ENCODE peak calls at places on chromosomes 3 and 15, in five cellular contexts. Q is astrocyte, J is body of pancreas, V is activated B cell treated with CpG ODN at 0.5 μM for 24 hours, R is epithelial cell of esophagus. L is an unnamed sample.
A peak's percentile ranks its signal among the peaks of the same experiment; 100 is the strongest.

GRCh38 chr3:39721076-39721475 is 88.3 kb upstream of the MYRIP start:
- DNase-seq in Q (no peak), J (no peak), V (no peak), R (no peak), L (no peak)

GRCh38 chr3:190886945-190887344 is 24.5 kb upstream of the GMNC start:
- DNase-seq in Q (peak; percentile 4), J (no peak), V (no peak), R (peak; percentile 55), L (no peak)

GRCh38 chr3:122977645-122978466 is 49.7 kb downstream of the SEMA5B start:
- DNase-seq in Q (peak; percentile 84), J (peak; percentile 51), V (no peak), R (peak; percentile 52), L (no peak)

GRCh38 chr3:53113293-53114010 is 16.8 kb downstream of the RFT1 start:
- DNase-seq in Q (no peak), J (peak; percentile 44), V (no peak), R (no peak), L (no peak)

GRCh38 chr15:31925541-31925940 is 104.8 kb upstream of the CHRNA7 start:
- DNase-seq in Q (no peak), J (no peak), V (no peak), R (no peak), L (no peak)

GRCh38 chr3:105277656-105278055 is 89.1 kb upstream of the ALCAM start:
- DNase-seq in Q (peak; percentile 35), J (no peak), V (no peak), R (peak; percentile 66), L (no peak)

GRCh38 chr3:86938305-86938704 is 52.6 kb downstream of the VGLL3 start:
- DNase-seq in Q (no peak), J (no peak), V (no peak), R (no peak), L (no peak)

GRCh38 chr15:43274136-43274535 is 7.4 kb upstream of the TGM5 start:
- DNase-seq in Q (no peak), J (peak; percentile 82), V (no peak), R (peak; percentile 66), L (no peak)

GRCh38 chr3:64642327-64643151 is 45.3 kb downstream of the ADAMTS9 start:
- DNase-seq in Q (no peak), J (no peak), V (no peak), R (no peak), L (no peak)

GRCh38 chr3:123723527-123724168 is 138.8 kb upstream of the HACD2 start:
- DNase-seq in Q (peak; percentile 58), J (peak; percentile 62), V (no peak), R (peak; percentile 82), L (no peak)

GRCh38 chr3:27720029-27720518 is 2.0 kb downstream of the EOMES start:
- DNase-seq in Q (no peak), J (no peak), V (no peak), R (no peak), L (peak; percentile 44)

GRCh38 chr3:27721717-27722564 is at the start of gene EOMES:
- DNase-seq in Q (peak; percentile 22), J (peak; percentile 31), V (no peak), R (peak; percentile 61), L (peak; percentile 67)

GRCh38 chr3:27722957-27723802 is 1.1 kb upstream of the EOMES start:
- DNase-seq in Q (no peak), J (no peak), V (no peak), R (no peak), L (no peak)

GRCh38 chr3:27719306-27720003 is 2.7 kb downstream of the EOMES start:
- DNase-seq in Q (no peak), J (no peak), V (no peak), R (no peak), L (no peak)

DNA sequence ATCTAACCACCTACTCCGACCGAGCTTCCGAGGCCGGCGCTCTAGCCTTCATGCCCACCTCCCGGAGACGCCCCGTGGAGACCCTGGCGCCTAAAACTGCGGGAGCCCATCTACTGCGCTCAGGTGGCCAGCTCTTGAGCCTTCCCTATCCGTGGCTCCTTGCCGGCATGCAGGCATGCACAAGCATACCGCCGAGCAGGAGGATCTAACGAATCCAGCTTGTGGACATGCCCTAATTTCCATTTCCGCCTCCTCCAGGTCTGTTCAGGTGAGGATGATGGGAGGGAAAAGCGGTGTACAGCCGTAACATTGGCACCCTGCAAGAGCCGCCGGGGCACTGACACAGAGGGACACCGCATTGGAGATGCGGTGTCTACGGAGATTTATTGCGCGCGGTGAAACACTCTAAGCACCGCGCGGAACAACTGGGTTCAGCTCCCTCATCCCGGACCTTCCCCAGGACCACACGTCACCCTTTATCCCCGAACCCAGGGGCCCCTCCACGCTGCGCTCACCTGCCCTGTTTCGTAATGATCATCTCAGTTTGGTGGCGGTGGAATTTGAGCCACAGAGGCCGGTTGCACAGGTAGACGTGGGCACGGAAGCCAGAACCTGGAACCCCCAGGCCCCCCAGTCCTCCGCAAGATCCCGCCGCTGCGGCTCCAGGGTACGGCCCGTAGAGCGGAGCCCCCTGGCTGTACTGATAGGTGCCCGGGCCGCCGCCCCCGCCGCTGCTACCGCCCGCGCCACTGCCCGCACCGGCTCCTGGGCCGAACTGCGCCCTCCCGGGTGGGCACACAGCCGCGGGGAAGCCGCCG is 1.0 kb downstream of the EOMES start:
- DNase-seq in Q (no peak), J (no peak), V (no peak), R (peak; percentile 70), L (peak; percentile 31)
- TF ChIP-seq CTCF in Q (no peak), J (no peak), V (no peak), R (no peak), L (no peak)

GRCh38 chr3:10993729-10994065 is 1.1 kb downstream of the SLC6A1 start:
- DNase-seq in Q (no peak), J (no peak), V (no peak), R (no peak), L (no peak)
- TF ChIP-seq CTCF in Q (no peak), J (no peak), V (no peak), R (no peak), L (no peak)

GRCh38 chr15:56919708-56920637 is 1.5 kb downstream of the TCF12 start:
- DNase-seq in Q (peak; percentile 73), J (peak; percentile 22), V (no peak), R (peak; percentile 26), L (no peak)

GRCh38 chr15:56916825-56917477 is 1.5 kb upstream of the TCF12 start:
- DNase-seq in Q (no peak), J (peak; percentile 35), V (no peak), R (no peak), L (no peak)

GRCh38 chr15:56917652-56918045 is 795 bp upstream of the TCF12 start:
- DNase-seq in Q (no peak), J (no peak), V (no peak), R (no peak), L (no peak)

GRCh38 chr15:56918907-56919707 is 663 bp downstream of the TCF12 start:
- DNase-seq in Q (peak; percentile 65), J (peak; percentile 62), V (peak; percentile 63), R (peak; percentile 78), L (peak; percentile 77)

DNA sequence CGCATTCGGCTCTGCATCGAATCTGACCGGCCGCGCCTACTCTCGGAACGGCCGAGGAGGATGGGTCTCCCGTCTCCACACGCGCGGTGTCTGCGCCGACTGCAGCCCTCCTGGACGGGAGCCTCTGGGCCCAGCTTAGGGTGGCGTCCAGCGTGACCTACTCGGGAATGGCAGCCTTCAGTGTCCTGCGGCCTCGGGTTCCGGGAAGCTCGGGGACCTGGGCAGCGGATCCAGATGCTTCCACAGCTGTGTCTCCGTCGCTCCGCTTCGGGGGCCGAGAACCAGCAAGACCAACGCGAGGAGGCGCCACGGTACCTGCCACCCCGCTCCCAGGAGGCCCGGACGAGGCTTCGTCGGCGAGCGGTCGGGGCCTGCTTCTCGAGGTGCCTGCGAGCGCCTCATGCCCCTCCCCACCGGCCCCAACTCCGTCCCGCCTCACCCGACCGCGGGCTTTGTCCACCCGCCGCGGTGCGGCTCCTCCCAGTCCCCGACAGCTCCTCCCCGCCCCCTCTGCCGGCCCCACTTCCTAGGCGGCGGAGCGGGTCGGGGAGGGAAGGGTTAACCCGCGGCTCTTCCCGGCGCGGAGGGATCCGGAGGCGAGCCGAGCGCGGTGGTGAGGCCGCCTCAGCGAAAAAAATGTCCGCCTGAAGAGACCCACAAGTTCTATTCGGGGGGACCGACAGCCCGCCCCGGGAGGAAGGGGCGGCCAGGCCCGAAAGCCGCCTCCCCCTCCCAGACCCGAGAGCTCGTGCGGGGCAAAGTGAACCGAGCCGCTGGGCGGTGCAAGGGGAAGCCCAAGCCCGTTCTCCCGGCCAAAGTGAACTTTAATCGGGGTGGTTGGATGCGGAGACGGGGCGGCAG is at the start of gene TCF12:
- DNase-seq in Q (peak; percentile 94), J (peak; percentile 93), V (peak; percentile 92), R (peak; percentile 94), L (peak; percentile 88)
- TF ChIP-seq CTCF in Q (no peak), J (peak; percentile 48), V (no peak), R (peak; percentile 54), L (peak; percentile 29)

DNA sequence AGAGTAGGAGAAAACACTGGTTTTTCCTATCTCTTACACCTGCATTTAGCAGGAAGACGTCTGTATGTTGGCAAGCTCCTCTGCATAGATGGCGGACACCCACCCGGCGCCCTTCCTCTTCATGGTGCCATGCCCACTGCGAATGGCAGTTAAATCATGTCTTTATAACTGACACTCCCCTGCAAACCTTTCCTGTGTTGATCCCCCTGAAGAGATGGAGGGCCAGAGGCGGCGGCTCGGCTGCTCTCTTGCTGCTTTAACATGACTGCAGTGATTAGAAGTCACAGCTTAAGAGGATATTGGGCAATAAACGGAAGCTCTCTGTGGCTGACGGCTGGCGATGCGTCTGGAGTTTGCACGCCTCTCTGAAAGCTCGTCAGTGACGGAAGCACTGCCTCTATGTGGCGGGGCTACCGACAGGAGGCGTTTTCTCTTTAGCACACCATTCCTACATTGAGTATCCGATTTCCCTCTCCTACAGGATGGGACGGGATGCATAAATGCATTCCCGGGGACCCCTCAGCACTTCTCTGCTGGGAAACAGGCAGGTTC is 25.5 kb upstream of the SNRPA1 start:
- DNase-seq in Q (peak; percentile 4), J (no peak), V (no peak), R (peak; percentile 33), L (peak; percentile 64)
- TF ChIP-seq CTCF in Q (no peak), J (peak; percentile 9), V (no peak), R (peak; percentile 15), L (peak; percentile 73)

DNA sequence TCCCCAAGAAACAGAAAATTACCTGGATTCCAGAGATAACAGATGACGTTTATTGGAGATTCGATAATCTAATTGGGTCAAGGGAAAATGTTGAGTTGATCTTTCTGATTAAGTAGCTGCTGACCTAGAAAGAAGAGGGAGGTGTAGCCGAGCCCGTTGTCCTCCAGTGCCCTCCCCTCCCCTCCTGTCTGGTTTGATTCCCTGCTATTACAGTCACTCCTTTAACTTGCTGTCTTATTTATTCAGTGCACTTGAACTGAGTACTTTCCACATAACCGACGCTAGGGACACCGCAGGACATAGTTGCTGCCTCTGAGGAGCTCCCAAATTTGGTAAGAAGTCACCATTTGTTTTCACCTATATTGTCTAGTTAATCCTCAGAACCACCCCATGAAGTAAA is 103.7 kb downstream of the AQP9 start:
- DNase-seq in Q (no peak), J (no peak), V (no peak), R (no peak), L (no peak)
- TF ChIP-seq CTCF in Q (no peak), J (no peak), V (no peak), R (peak; percentile 44), L (no peak)

DNA sequence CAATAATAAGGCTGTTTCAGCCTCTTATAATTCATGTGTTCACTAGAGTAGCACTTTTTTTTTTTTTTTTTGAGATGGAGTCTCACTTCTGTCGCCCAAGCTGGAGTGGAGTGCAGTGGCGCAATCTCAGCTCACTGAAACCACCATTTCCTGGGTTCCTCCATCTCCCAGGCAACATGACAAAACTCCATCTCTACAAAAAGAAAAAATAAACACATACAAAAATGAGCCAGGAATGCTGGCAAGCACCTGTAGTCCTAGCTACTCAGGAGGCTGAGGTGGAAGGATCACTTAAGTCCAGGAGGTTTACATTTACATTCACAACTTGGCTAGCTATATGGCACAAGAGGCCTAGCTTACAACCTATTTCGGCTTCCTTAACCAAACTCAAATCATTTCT is 6.8 kb downstream of the USP4 start:
- DNase-seq in Q (no peak), J (no peak), V (no peak), R (no peak), L (no peak)
- TF ChIP-seq CTCF in Q (no peak), J (no peak), V (no peak), R (no peak), L (no peak)

L was measured in natural killer cell.